ENCODE peak calls at places on chromosomes 5 and 9, in nine cellular contexts. D, E, Y, J, A, S, G, Q and L are unnamed samples.

GRCh38 chr5:141003791-141004601 is 37.7 kb downstream of the PCDHAC2 start:
- DNase-seq in D (no peak), E (peak; percentile 88), Y (peak; percentile 96), J (no peak), A (no peak), S (no peak), G (peak; percentile 42), Q (peak; percentile 63), L (no peak)

GRCh38 chr9:121861501-121862180 is 210.2 kb downstream of the DAB2IP start:
- DNase-seq in D (no peak), E (peak; percentile 61), Y (no peak), J (no peak), A (no peak), S (no peak), G (peak; percentile 60), Q (peak; percentile 28), L (no peak)

GRCh38 chr9:114810614-114811013 is 4.8 kb upstream of the TNFSF15 start:
- DNase-seq in D (no peak), E (no peak), Y (no peak), J (no peak), A (no peak), S (no peak), G (no peak), Q (no peak), L (no peak)

GRCh38 chr5:109053995-109054417 is 306.3 kb downstream of the FER start:
- DNase-seq in D (no peak), E (no peak), Y (no peak), J (no peak), A (no peak), S (no peak), G (no peak), Q (no peak), L (no peak)

GRCh38 chr5:9927106-9927505 is 297.0 kb upstream of the TAS2R1 start:
- DNase-seq in D (no peak), E (no peak), Y (no peak), J (no peak), A (no peak), S (no peak), G (no peak), Q (peak; percentile 35), L (no peak)

GRCh38 chr5:62007457-62007856 is 298.5 kb upstream of the KIF2A start:
- DNase-seq in D (no peak), E (no peak), Y (no peak), J (no peak), A (no peak), S (no peak), G (no peak), Q (no peak), L (no peak)

GRCh38 chr5:67496051-67496450 is 299.5 kb upstream of the CD180 start:
- DNase-seq in D (no peak), E (no peak), Y (no peak), J (no peak), A (no peak), S (no peak), G (no peak), Q (no peak), L (no peak)

GRCh38 chr5:139181835-139182452 is 16.2 kb downstream of the SIL1 start:
- DNase-seq in D (no peak), E (peak; percentile 20), Y (peak; percentile 59), J (no peak), A (no peak), S (no peak), G (no peak), Q (no peak), L (no peak)

GRCh38 chr5:34570721-34571379 is 85.3 kb upstream of the RAI14 start:
- DNase-seq in D (no peak), E (no peak), Y (no peak), J (no peak), A (no peak), S (no peak), G (no peak), Q (no peak), L (no peak)

GRCh38 chr9:129549684-129550083 is 71.2 kb downstream of the C9orf50 start:
- DNase-seq in D (no peak), E (peak; percentile 67), Y (no peak), J (no peak), A (no peak), S (no peak), G (peak; percentile 45), Q (no peak), L (no peak)

GRCh38 chr9:110688329-110688728 is 19.7 kb downstream of the MUSK start:
- DNase-seq in D (no peak), E (no peak), Y (no peak), J (no peak), A (no peak), S (no peak), G (no peak), Q (no peak), L (no peak)

GRCh38 chr9:35835216-35835604 is 6.2 kb downstream of the TMEM8B start:
- DNase-seq in D (no peak), E (no peak), Y (no peak), J (no peak), A (no peak), S (no peak), G (peak; percentile 50), Q (no peak), L (no peak)

GRCh38 chr9:14616188-14616982 is 76.8 kb downstream of the ZDHHC21 start:
- DNase-seq in D (no peak), E (peak; percentile 66), Y (no peak), J (no peak), A (peak; percentile 14), S (no peak), G (no peak), Q (peak; percentile 22), L (peak; percentile 17)

GRCh38 chr9:12720551-12720950 is 27.4 kb downstream of the TYRP1 start:
- DNase-seq in D (no peak), E (no peak), Y (no peak), J (no peak), A (no peak), S (no peak), G (no peak), Q (no peak), L (no peak)

GRCh38 chr9:86324308-86324707 is 29.9 kb downstream of the TUT7 start:
- DNase-seq in D (no peak), E (no peak), Y (no peak), J (no peak), A (no peak), S (no peak), G (no peak), Q (no peak), L (no peak)

GRCh38 chr9:5764130-5764868 is 68.6 kb downstream of the ERMP1 start:
- DNase-seq in D (no peak), E (no peak), Y (no peak), J (no peak), A (peak; percentile 71), S (no peak), G (no peak), Q (no peak), L (no peak)

GRCh38 chr5:45205403-45205961 is 396.7 kb downstream of the MRPS30 start:
- DNase-seq in D (no peak), E (no peak), Y (no peak), J (no peak), A (no peak), S (no peak), G (no peak), Q (peak; percentile 74), L (no peak)

GRCh38 chr5:37834542-37835399 is 5.1 kb downstream of the GDNF start:
- DNase-seq in D (no peak), E (no peak), Y (no peak), J (no peak), A (no peak), S (no peak), G (no peak), Q (no peak), L (no peak)

GRCh38 chr9:110891760-110892159 is 146.5 kb downstream of the LPAR1 start:
- DNase-seq in D (no peak), E (peak; percentile 51), Y (no peak), J (no peak), A (no peak), S (no peak), G (no peak), Q (no peak), L (no peak)

GRCh38 chr9:91428431-91428830 is 4.8 kb upstream of the NFIL3 start:
- DNase-seq in D (no peak), E (no peak), Y (no peak), J (no peak), A (no peak), S (no peak), G (no peak), Q (no peak), L (no peak)

GRCh38 chr5:138981606-138982005 is 106.5 kb upstream of the LRRTM2 start:
- DNase-seq in D (no peak), E (no peak), Y (no peak), J (no peak), A (no peak), S (peak; percentile 10), G (no peak), Q (no peak), L (no peak)

GRCh38 chr5:150364004-150364403 is 6.5 kb downstream of the TCOF1 start:
- DNase-seq in D (no peak), E (no peak), Y (no peak), J (no peak), A (no peak), S (no peak), G (no peak), Q (no peak), L (no peak)

GRCh38 chr5:68382640-68383039 is 167.1 kb downstream of the PIK3R1 start:
- DNase-seq in D (no peak), E (no peak), Y (no peak), J (no peak), A (no peak), S (no peak), G (no peak), Q (no peak), L (no peak)

GRCh38 chr5:78907255-78907886 is 77.7 kb downstream of the ARSB start:
- DNase-seq in D (no peak), E (no peak), Y (no peak), J (no peak), A (no peak), S (no peak), G (no peak), Q (no peak), L (no peak)

GRCh38 chr9:110808599-110808980 is 140.0 kb downstream of the MUSK start:
- DNase-seq in D (no peak), E (no peak), Y (peak; percentile 46), J (no peak), A (peak; percentile 84), S (no peak), G (no peak), Q (no peak), L (no peak)

GRCh38 chr5:177142778-177143177 is 9.2 kb downstream of the NSD1 start:
- DNase-seq in D (no peak), E (no peak), Y (no peak), J (no peak), A (no peak), S (no peak), G (no peak), Q (no peak), L (no peak)

GRCh38 chr5:220008-220407 is 1.9 kb downstream of the SDHA start:
- DNase-seq in D (no peak), E (no peak), Y (no peak), J (no peak), A (no peak), S (no peak), G (no peak), Q (no peak), L (no peak)

GRCh38 chr9:104075801-104076753 is 18.0 kb upstream of the SMC2 start:
- DNase-seq in D (no peak), E (no peak), Y (no peak), J (no peak), A (no peak), S (no peak), G (no peak), Q (no peak), L (no peak)

GRCh38 chr9:37997636-37998374 is 71.2 kb downstream of the SHB start:
- DNase-seq in D (no peak), E (no peak), Y (no peak), J (no peak), A (no peak), S (no peak), G (no peak), Q (no peak), L (no peak)